ENCODE peak calls at places on chromosomes 2 and 18, in five cellular contexts. T is A549, Z is K562, P is HepG2, B is GM12878. E is an unnamed sample.

GRCh38 chr2:24050041-24050655 is 607 bp downstream of the FKBP1B start:
- DNase-seq in T (no peak), Z (no peak), P (peak), B (no peak), E (no peak)

GRCh38 chr2:144711546-144712276 is 191.8 kb upstream of the ZEB2 start:
- DNase-seq in T (no peak), Z (no peak), P (no peak), B (no peak), E (no peak)

GRCh38 chr2:46171996-46172546 is 125.1 kb upstream of the EPAS1 start:
- DNase-seq in T (peak), Z (no peak), P (peak), B (no peak), E (no peak)

GRCh38 chr2:145736901-145737300 is 1217.0 kb upstream of the ZEB2 start:
- DNase-seq in T (no peak), Z (no peak), P (no peak), B (no peak), E (no peak)

GRCh38 chr2:133753665-133754064 is 185.4 kb upstream of the NCKAP5 start:
- DNase-seq in T (no peak), Z (no peak), P (no peak), B (no peak), E (no peak)

GRCh38 chr18:8797206-8797605 is 91.8 kb downstream of the MTCL1 start:
- DNase-seq in T (peak), Z (no peak), P (peak), B (no peak), E (no peak)

GRCh38 chr2:187057466-187057865 is 208.5 kb upstream of the ZSWIM2 start:
- DNase-seq in T (no peak), Z (no peak), P (no peak), B (no peak), E (no peak)

GRCh38 chr18:27996792-27997191 is 180.1 kb downstream of the CDH2 start:
- DNase-seq in T (no peak), Z (no peak), P (no peak), B (no peak), E (no peak)

GRCh38 chr18:49547701-49548100 is 14.2 kb upstream of the LIPG start:
- DNase-seq in T (no peak), Z (no peak), P (no peak), B (no peak), E (no peak)

GRCh38 chr2:128093762-128094161 is 2.8 kb downstream of the UGGT1 start:
- DNase-seq in T (no peak), Z (no peak), P (no peak), B (no peak), E (no peak)

GRCh38 chr2:18626256-18626668 is 36.9 kb upstream of the NT5C1B start:
- DNase-seq in T (no peak), Z (no peak), P (no peak), B (no peak), E (no peak)

GRCh38 chr2:120373424-120373823 is 27.5 kb downstream of the INHBB start:
- DNase-seq in T (no peak), Z (no peak), P (no peak), B (no peak), E (peak)

GRCh38 chr2:65045651-65046050 is 10.6 kb upstream of the CEP68 start:
- DNase-seq in T (no peak), Z (no peak), P (no peak), B (no peak), E (peak)

GRCh38 chr18:48408727-48409590 is at the start of gene ZBTB7C:
- DNase-seq in T (no peak), Z (peak), P (no peak), B (no peak), E (no peak)

GRCh38 chr2:137886432-137886831 is 77.8 kb upstream of the HNMT start:
- DNase-seq in T (peak), Z (no peak), P (peak), B (no peak), E (no peak)

GRCh38 chr2:24892928-24893327 is 27.1 kb downstream of the ADCY3 start:
- DNase-seq in T (no peak), Z (no peak), P (no peak), B (no peak), E (no peak)

GRCh38 chr2:241456546-241456945 is 51.8 kb downstream of the STK25 start:
- DNase-seq in T (no peak), Z (no peak), P (no peak), B (no peak), E (no peak)

GRCh38 chr2:231530099-231531085 is at the start of gene NMUR1:
- DNase-seq in T (peak), Z (peak), P (no peak), B (no peak), E (no peak)

GRCh38 chr2:70620020-70620419 is 66.4 kb upstream of the TGFA start:
- DNase-seq in T (no peak), Z (no peak), P (no peak), B (no peak), E (no peak)

GRCh38 chr2:177597759-177598158 is 205.2 kb downstream of the AGPS start:
- DNase-seq in T (no peak), Z (no peak), P (no peak), B (no peak), E (no peak)

GRCh38 chr2:230408244-230408842 is 7.7 kb upstream of the SP100 start:
- DNase-seq in T (no peak), Z (no peak), P (no peak), B (no peak), E (no peak)

GRCh38 chr18:79528846-79529245 is 133.1 kb downstream of the NFATC1 start:
- DNase-seq in T (peak), Z (peak), P (peak), B (no peak), E (peak)

GRCh38 chr18:45652703-45653490 is 37.6 kb downstream of the SLC14A2 start:
- DNase-seq in T (no peak), Z (no peak), P (no peak), B (no peak), E (no peak)

GRCh38 chr2:130302164-130302886 is 40.4 kb upstream of the IMP4 start:
- DNase-seq in T (no peak), Z (no peak), P (no peak), B (no peak), E (no peak)

GRCh38 chr18:3538456-3538855 is 88.5 kb downstream of the TGIF1 start:
- DNase-seq in T (no peak), Z (no peak), P (no peak), B (no peak), E (no peak)

GRCh38 chr2:24329700-24330099 is 30.6 kb downstream of the ITSN2 start:
- DNase-seq in T (no peak), Z (no peak), P (no peak), B (no peak), E (no peak)

GRCh38 chr2:74008761-74009395 is 24.2 kb downstream of the TET3 start:
- DNase-seq in T (no peak), Z (no peak), P (no peak), B (no peak), E (no peak)

GRCh38 chr2:236177604-236177966 is 9.4 kb upstream of the GBX2 start:
- DNase-seq in T (peak), Z (peak), P (peak), B (no peak), E (no peak)

GRCh38 chr2:32711219-32711618 is 83.4 kb downstream of the TTC27 start:
- DNase-seq in T (peak), Z (no peak), P (no peak), B (no peak), E (no peak)

GRCh38 chr2:200300650-200301314 is 5.7 kb upstream of the SPATS2L start:
- DNase-seq in T (peak), Z (peak), P (no peak), B (no peak), E (no peak)

GRCh38 chr2:71609441-71609840 is 156.1 kb downstream of the DYSF start:
- DNase-seq in T (no peak), Z (no peak), P (no peak), B (no peak), E (peak)

GRCh38 chr2:168084267-168084781 is 163.1 kb downstream of the STK39 start:
- DNase-seq in T (no peak), Z (no peak), P (no peak), B (no peak), E (no peak)

GRCh38 chr18:26458526-26459232 is 89.7 kb downstream of the KCTD1 start:
- DNase-seq in T (no peak), Z (no peak), P (no peak), B (peak), E (no peak)

GRCh38 chr2:69141081-69141480 is 128.1 kb downstream of the ANTXR1 start:
- DNase-seq in T (no peak), Z (no peak), P (no peak), B (no peak), E (no peak)

GRCh38 chr18:8283901-8284585 is 325.2 kb upstream of the RAB12 start:
- DNase-seq in T (no peak), Z (no peak), P (peak), B (no peak), E (no peak)

GRCh38 chr2:174546519-174547506 is 50.8 kb downstream of the WIPF1 start:
- DNase-seq in T (peak), Z (peak), P (peak), B (no peak), E (peak)

GRCh38 chr2:134145519-134145918 is 108.4 kb upstream of the MGAT5 start:
- DNase-seq in T (no peak), Z (no peak), P (no peak), B (no peak), E (no peak)

GRCh38 chr2:182506606-182507005 is 79.8 kb upstream of the PDE1A start:
- DNase-seq in T (peak), Z (no peak), P (no peak), B (no peak), E (no peak)

GRCh38 chr2:165637396-165637795 is 156.7 kb downstream of the GALNT3 start:
- DNase-seq in T (no peak), Z (no peak), P (no peak), B (no peak), E (no peak)

GRCh38 chr2:42569116-42569711 is 782 bp downstream of the MTA3 start:
- DNase-seq in T (peak), Z (peak), P (peak), B (no peak), E (no peak)

DNA sequence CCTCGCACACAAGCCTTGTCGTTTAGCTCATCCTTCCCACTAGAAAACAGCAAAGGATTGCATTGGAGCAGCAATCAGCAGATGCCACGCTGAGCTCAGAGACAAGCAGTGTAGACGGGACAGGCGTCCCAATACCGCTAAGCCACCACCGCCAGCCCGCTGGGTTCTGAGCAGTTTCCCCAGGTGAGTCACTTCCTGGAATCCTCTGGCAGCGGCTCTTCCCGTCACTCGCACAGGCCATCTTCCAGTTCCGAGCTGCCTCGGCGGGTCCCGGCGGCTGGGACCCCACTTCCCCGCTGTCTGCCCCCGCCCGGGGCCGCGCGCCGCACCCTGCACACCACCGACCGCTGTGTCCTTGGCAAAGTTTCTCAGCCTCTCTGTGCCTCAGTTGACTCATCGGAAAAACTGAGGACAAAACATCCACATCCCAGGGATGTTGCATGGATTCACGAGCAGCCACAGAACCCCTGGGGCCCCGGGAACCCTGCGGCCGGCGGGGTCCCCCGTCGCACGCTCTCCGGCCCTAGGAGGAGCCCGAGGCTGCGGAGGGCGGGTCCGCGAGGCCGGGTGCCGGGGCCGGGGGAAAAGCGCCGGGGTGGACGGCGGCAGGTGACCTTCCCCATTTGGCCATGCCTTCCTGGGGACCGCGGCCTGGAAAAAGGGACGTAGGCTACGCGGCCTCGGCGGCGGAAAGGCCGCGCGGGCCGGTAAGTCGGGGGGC is 576 bp downstream of the KDSR start:
- DNase-seq in T (peak), Z (peak), P (peak), B (no peak), E (peak)
- TF ChIP-seq KDM1A in T (no peak), Z (no peak), P (no peak), B (no peak), E (no peak)

DNA sequence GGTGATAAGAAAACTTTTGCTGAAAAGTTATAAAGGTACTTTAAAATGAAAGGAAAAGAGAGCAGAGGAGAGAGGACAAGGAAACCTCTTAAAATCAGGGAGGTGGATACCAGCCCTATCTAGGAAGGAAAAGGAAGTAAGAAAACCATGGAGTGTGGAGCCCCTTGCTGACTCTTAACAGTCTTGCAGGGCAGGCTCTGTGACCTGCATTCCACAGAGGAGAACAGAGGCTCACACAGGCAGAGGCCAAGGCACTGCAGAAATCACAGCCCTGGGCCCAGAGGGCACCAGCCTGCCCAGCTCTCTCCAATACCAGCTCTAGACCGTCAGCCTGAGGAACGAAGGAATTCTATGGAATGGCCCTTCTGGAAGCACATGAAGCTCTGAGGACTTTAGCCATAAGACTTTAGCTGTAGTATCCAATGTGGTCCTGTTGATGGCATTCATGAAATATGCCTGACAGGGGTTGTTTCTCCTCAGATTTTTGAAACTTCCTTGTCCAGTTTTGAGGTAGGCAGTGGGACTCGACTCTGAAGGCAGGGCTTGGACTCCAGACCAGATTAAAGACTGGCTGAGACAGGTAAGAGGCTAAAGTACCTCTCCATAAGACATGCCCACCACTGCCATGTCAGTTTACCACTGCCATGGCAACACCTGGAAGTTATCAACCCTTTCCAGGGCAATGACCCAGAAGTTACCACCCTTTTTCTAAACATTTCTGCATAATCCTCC is 216.3 kb downstream of the ANAPC1 start:
- DNase-seq in T (peak), Z (no peak), P (peak), B (no peak), E (peak)
- TF ChIP-seq KDM1A in T (no peak), Z (no peak), P (no peak), B (no peak), E (no peak)

GRCh38 chr2:7508220-7508943 is 591.2 kb downstream of the RNF144A start:
- DNase-seq in T (no peak), Z (no peak), P (no peak), B (no peak), E (no peak)
- TF ChIP-seq KDM1A in T (no peak), Z (no peak), P (no peak), B (no peak), E (no peak)

GRCh38 chr18:55786651-55787272 is 198.8 kb upstream of the TCF4 start:
- DNase-seq in T (no peak), Z (peak), P (no peak), B (no peak), E (no peak)

GRCh38 chr18:55794288-55795052 is 206.5 kb upstream of the TCF4 start:
- DNase-seq in T (no peak), Z (no peak), P (no peak), B (no peak), E (no peak)

GRCh38 chr18:55787674-55788073 is 199.7 kb upstream of the TCF4 start:
- DNase-seq in T (no peak), Z (no peak), P (no peak), B (no peak), E (no peak)

GRCh38 chr18:55795101-55795669 is 207.2 kb upstream of the TCF4 start:
- DNase-seq in T (no peak), Z (no peak), P (no peak), B (no peak), E (no peak)

DNA sequence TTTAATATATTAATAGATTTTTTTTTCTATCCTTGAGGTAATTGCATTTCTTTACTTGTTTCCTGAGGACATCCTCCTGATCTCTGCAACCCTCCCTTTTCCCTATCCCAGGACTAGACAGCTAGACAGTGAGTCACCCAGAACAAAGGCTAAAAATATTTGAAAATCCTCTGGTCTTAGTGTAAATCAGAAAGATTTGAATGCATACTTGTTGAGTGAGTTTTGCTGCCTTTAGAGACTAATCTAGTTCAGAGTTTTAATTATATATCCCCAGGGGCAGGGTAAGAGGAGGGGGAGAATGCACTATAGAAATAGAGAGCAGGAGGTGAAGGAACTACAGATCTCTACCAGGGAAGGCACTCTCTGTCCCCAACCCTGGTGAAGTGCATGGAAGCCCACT is 202.3 kb upstream of the TCF4 start:
- DNase-seq in T (peak), Z (no peak), P (no peak), B (no peak), E (no peak)
- TF ChIP-seq KDM1A in T (no peak), Z (no peak), P (no peak), B (no peak), E (no peak)

GRCh38 chr2:234241656-234242445 is 191.3 kb downstream of the SPP2 start:
- DNase-seq in T (peak), Z (no peak), P (no peak), B (no peak), E (no peak)
- TF ChIP-seq KDM1A in T (no peak), Z (no peak), P (no peak), B (no peak), E (no peak)

GRCh38 chr2:117835990-117836760 is 21.7 kb downstream of the DDX18 start:
- DNase-seq in T (peak), Z (peak), P (peak), B (no peak), E (no peak)
- TF ChIP-seq KDM1A in T (no peak), Z (no peak), P (no peak), B (no peak), E (no peak)

GRCh38 chr2:222179592-222179991 is 119.2 kb downstream of the PAX3 start:
- DNase-seq in T (no peak), Z (no peak), P (no peak), B (no peak), E (no peak)
- TF ChIP-seq KDM1A in T (no peak), Z (no peak), P (no peak), B (no peak), E (no peak)

DNA sequence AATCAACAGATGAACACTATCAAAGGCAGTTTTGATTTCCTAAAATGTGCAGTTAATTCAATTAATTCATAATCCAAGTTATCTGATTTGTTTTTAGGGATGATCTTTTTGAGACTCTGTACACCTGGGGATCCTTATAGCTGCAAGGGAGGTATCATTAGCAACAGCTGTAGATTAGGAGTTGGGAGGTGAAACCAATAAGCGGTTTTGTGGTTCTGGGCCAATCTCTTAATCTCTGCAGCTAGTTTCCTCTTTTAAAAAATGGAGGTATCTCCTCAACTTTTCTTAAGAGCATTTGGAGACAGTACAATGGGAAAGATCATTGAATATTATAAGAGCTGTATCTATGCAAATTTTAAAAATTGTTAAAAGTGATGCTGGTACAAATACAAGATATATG is 126.0 kb downstream of the MC4R start:
- DNase-seq in T (no peak), Z (no peak), P (no peak), B (no peak), E (no peak)
- TF ChIP-seq KDM1A in T (no peak), Z (no peak), P (no peak), B (no peak), E (no peak)

DNA sequence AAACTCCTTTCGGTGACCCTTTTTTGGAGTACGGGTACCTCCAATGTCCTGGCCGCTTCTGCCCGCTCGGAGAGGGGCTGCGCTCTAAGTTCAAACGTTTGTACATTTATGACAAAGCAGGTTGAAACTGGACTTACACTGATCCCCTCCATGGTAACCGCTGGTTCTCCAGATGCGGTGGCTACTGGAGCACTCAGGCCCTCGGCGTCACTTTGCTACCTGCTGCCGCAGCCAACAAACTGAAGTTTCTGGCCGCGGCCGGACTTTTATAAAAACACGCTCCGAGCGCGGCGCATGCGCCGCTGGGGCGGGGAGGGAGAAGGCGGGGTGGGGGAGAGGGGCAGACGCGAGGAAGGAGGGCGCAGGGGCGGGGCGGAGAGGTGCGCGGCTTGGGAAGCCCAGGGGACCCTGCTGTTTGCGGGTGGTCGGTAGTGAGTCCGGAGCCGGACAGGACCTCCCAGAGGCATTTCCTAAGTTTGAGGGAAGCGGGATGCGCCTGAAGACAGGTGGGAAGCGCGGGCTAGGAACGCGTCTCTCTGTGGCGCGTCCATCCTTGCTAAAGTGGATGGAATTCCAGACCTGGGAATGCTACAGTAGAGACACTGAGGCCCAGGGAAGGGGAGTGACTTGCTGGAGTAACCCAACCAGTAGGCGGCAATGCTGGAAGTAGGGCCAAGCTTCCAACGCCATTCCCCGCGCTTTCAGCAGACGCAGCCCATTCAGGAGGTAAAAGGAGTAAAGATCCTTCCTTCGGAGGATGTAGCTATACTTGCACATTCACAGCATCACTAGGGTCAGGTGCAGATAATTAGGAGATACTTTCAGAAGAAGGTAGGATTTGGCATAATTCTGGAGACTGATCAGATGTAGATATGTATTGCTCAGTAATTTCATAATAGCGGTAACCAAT is at the start of gene CXCR4:
- DNase-seq in T (peak), Z (peak), P (no peak), B (no peak), E (peak)
- TF ChIP-seq KDM1A in T (no peak), Z (no peak), P (no peak), B (no peak), E (peak)

E was measured in H1.